ENCODE peak calls at places on chromosomes 16 and 17, in four cellular contexts. Y is amniotic epithelial cell, Z is fibroblast of mammary gland, X is neuronal stem cell. T is an unnamed sample.
A peak's percentile ranks its signal among the peaks of the same experiment; 100 is the strongest.

GRCh38 chr17:76054112-76054476 is 18.2 kb downstream of the SRP68 start:
- DNase-seq in Y (peak; percentile 58), Z (peak; percentile 87), X (no peak), T (no peak)

GRCh38 chr16:3787924-3788661 is 70.8 kb upstream of the TRAP1 start:
- DNase-seq in Y (no peak), Z (no peak), X (no peak), T (no peak)

GRCh38 chr16:49590166-49590871 is 216.7 kb downstream of the C16orf78 start:
- DNase-seq in Y (no peak), Z (no peak), X (no peak), T (no peak)

GRCh38 chr17:2421315-2422147 is 20.7 kb upstream of the MNT start:
- DNase-seq in Y (no peak), Z (peak; percentile 33), X (no peak), T (no peak)

GRCh38 chr17:66720567-66720966 is 114.3 kb upstream of the CACNG5 start:
- DNase-seq in Y (no peak), Z (no peak), X (no peak), T (no peak)

GRCh38 chr17:9833922-9834321 is 8.2 kb downstream of the GLP2R start:
- DNase-seq in Y (no peak), Z (no peak), X (no peak), T (no peak)

GRCh38 chr16:28845173-28846079 is 722 bp downstream of the TUFM start:
- DNase-seq in Y (peak; percentile 38), Z (peak; percentile 45), X (no peak), T (peak; percentile 20)

GRCh38 chr17:978110-979093 is 1.2 kb downstream of the NXN start:
- DNase-seq in Y (no peak), Z (peak; percentile 77), X (peak; percentile 42), T (no peak)

GRCh38 chr17:58757162-58757613 is 1.5 kb downstream of the PPM1E start:
- DNase-seq in Y (no peak), Z (no peak), X (no peak), T (no peak)

GRCh38 chr16:83040174-83040573 is 413.4 kb downstream of the CDH13 start:
- DNase-seq in Y (no peak), Z (peak; percentile 43), X (no peak), T (no peak)

GRCh38 chr17:33778505-33779398 is 476.3 kb upstream of the CCL2 start:
- DNase-seq in Y (peak; percentile 25), Z (peak; percentile 67), X (peak; percentile 52), T (no peak)

GRCh38 chr16:75093598-75094540 is 22.7 kb downstream of the LDHD start:
- DNase-seq in Y (no peak), Z (no peak), X (no peak), T (no peak)